ENCODE peak calls at places on chromosome 5, in seven cellular contexts. I, W, A, M, L, J and R are unnamed samples. For H3K36me3, the result is how much of the 10 kb centered on the place peaks cover.

GRCh38 chr5:6516823-6517222 is 68.2 kb downstream of the UBE2QL1 start:
- DNase-seq in W (no peak), M (no peak), L (no peak), A (no peak), J (peak), I (no peak), R (no peak)

GRCh38 chr5:73448451-73449136 is at the start of gene FOXD1:
- DNase-seq in L (no peak), M (peak), W (peak), A (peak), J (peak), I (no peak), R (peak)

GRCh38 chr5:165029471-165029870 is 1524.1 kb downstream of the MAT2B start:
- DNase-seq in M (peak), I (no peak), A (no peak), L (peak), J (no peak), W (peak), R (no peak)

GRCh38 chr5:134249469-134250379 is 23.9 kb upstream of the PPP2CA start:
- DNase-seq in L (no peak), A (no peak), J (peak), I (no peak), W (no peak), M (no peak), R (no peak)

GRCh38 chr5:66595877-66596790 is at the start of gene MAST4:
- DNase-seq in W (peak), J (peak), L (peak), M (peak), I (no peak), A (peak), R (peak)

GRCh38 chr5:175822225-175822624 is 49.2 kb upstream of the CPLX2 start:
- DNase-seq in A (no peak), W (no peak), L (no peak), I (no peak), J (no peak), M (no peak), R (peak)

GRCh38 chr5:57658009-57658408 is 175.4 kb upstream of the ACTBL2 start:
- DNase-seq in M (no peak), A (no peak), L (no peak), I (no peak), W (no peak), J (no peak), R (no peak)

GRCh38 chr5:65382582-65382981 is 99.1 kb downstream of the ADAMTS6 start:
- DNase-seq in W (no peak), M (no peak), I (no peak), J (no peak), A (no peak), L (no peak), R (no peak)

GRCh38 chr5:151234476-151235238 is 10.8 kb upstream of the CCDC69 start:
- DNase-seq in I (no peak), W (no peak), J (no peak), L (no peak), M (peak), A (no peak), R (no peak)

GRCh38 chr5:27328480-27328879 is 290.1 kb upstream of the CDH9 start:
- DNase-seq in A (no peak), W (no peak), I (no peak), J (no peak), M (peak), L (no peak), R (no peak)

GRCh38 chr5:143386725-143387124 is 16.8 kb downstream of the NR3C1 start:
- DNase-seq in M (no peak), W (no peak), I (no peak), A (no peak), L (no peak), J (no peak), R (no peak)

GRCh38 chr5:72427488-72428437 is 79.4 kb downstream of the ZNF366 start:
- DNase-seq in M (no peak), I (no peak), J (no peak), A (no peak), W (no peak), L (no peak), R (no peak)

GRCh38 chr5:105146867-105147266 is 1584.3 kb upstream of the NUDT12 start:
- DNase-seq in W (no peak), L (no peak), M (no peak), A (no peak), J (no peak), I (no peak), R (no peak)

GRCh38 chr5:133425183-133425582 is 187.2 kb downstream of the FSTL4 start:
- DNase-seq in A (no peak), M (no peak), W (no peak), J (no peak), L (peak), I (no peak), R (no peak)

GRCh38 chr5:139482050-139482889 is at the start of gene STING1:
- DNase-seq in I (peak), M (peak), J (peak), A (peak), L (no peak), W (peak), R (peak)

GRCh38 chr5:171795381-171795780 is 9.8 kb downstream of the SMIM23 start:
- DNase-seq in I (no peak), A (no peak), M (no peak), J (no peak), W (no peak), L (no peak), R (no peak)

GRCh38 chr5:85049020-85049419 is 664.3 kb upstream of the EDIL3 start:
- DNase-seq in L (no peak), A (no peak), J (no peak), I (no peak), M (peak), W (no peak), R (peak)

GRCh38 chr5:142754031-142754430 is 16.1 kb upstream of the ARHGAP26 start:
- DNase-seq in W (no peak), J (no peak), L (no peak), M (no peak), I (no peak), A (no peak), R (no peak)

GRCh38 chr5:43603535-43604363 is 769 bp downstream of the NNT start:
- DNase-seq in I (peak), A (peak), M (peak), J (peak), W (peak), L (no peak), R (no peak)

GRCh38 chr5:68406767-68407232 is 191.2 kb downstream of the PIK3R1 start:
- DNase-seq in J (peak), M (no peak), L (no peak), A (no peak), W (peak), I (peak), R (no peak)

GRCh38 chr5:66249920-66250319 is 105.8 kb downstream of the SREK1 start:
- DNase-seq in I (no peak), M (no peak), A (no peak), L (no peak), J (no peak), W (no peak), R (no peak)

GRCh38 chr5:136285501-136285900 is 79.8 kb downstream of the TRPC7 start:
- DNase-seq in W (no peak), A (no peak), J (no peak), L (no peak), I (no peak), M (no peak), R (no peak)

GRCh38 chr5:92180406-92180805 is 797.3 kb upstream of the ARRDC3 start:
- DNase-seq in M (no peak), J (no peak), W (no peak), L (no peak), I (no peak), A (no peak), R (no peak)

GRCh38 chr5:137486707-137487106 is 12.4 kb downstream of the SPOCK1 start:
- DNase-seq in L (no peak), A (no peak), M (no peak), I (no peak), J (no peak), W (no peak), R (no peak)

GRCh38 chr5:150329038-150329437 is 26.3 kb upstream of the ARSI start:
- DNase-seq in J (no peak), I (no peak), A (no peak), M (no peak), L (no peak), W (no peak), R (no peak)

GRCh38 chr5:96577909-96578308 is 84.3 kb upstream of the CAST start:
- DNase-seq in I (no peak), M (no peak), L (no peak), J (no peak), W (no peak), A (no peak), R (no peak)

GRCh38 chr5:96572864-96573512 is 89.2 kb upstream of the CAST start:
- DNase-seq in J (no peak), M (no peak), A (peak), L (no peak), W (no peak), I (no peak), R (no peak)

GRCh38 chr5:96569770-96570169 is 92.4 kb upstream of the CAST start:
- DNase-seq in L (no peak), I (no peak), W (no peak), J (no peak), M (no peak), A (no peak), R (no peak)

GRCh38 chr5:96569332-96569731 is 92.8 kb upstream of the CAST start:
- DNase-seq in W (no peak), J (no peak), M (no peak), L (no peak), I (no peak), A (no peak), R (no peak)

DNA sequence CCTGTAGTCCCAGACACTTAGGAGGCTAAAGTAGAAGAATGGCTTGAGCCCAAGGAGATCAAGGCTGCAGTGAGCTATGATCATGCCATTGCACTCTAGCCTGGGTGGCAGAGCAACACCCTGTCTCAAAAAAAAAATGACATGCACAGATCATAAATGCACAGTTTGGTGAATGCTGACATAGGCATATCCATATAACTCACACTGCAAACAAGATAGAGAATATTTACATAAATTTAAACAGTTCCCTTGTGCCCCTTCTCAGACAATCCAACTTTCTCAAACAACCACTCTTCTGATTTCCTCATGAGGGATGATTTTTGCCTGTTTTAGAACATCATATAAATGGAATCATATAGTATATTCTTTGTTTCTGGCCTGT is 88.7 kb upstream of the CAST start:
- DNase-seq in L (no peak), M (no peak), W (no peak), J (no peak), I (no peak), A (no peak), R (no peak)
- TF ChIP-seq POLR2AphosphoS5 in L (no peak), M (no peak), W (no peak), J (no peak), I (no peak), A (no peak), R (no peak)

DNA sequence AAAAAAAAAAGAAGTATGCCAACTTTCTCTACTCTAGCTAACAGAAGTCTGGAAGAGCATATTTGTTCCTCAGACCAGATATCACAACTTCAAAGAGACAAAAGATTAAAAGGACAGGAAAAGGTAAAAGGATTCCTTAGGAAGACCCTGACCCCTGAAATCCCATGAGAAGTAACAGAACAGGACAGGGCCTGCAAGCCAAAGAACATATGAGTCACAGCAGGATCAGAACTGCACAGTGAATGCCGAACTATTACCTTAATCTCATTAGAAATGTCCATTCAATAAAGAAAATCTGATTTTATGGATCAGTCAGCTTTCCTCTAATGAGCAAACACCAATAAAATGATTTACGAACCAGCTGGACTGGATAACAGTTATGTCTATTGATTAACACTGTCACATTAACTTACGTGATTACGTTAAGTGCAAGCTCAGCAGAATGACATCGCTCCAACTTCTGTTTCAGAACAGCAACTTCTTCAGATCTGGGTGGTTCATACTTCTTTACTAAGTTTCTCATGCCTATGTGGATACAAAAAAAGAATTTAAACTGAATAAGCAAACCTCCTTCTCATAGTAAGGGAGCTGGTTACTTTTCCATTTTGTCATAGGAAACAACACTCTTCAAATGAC is 13.6 kb downstream of the CCNH start:
- DNase-seq in A (no peak), W (no peak), M (no peak), I (no peak), L (no peak), J (no peak), R (no peak)
- H3K36me3 ChIP-seq in A (half or more), W (half or more), M (under half), I (under half), L (under half), J (half or more), R (half or more)

GRCh38 chr5:102561894-102562760 is 63.3 kb upstream of the SLCO6A1 start:
- DNase-seq in M (peak), W (no peak), I (no peak), J (peak), A (no peak), L (peak), R (peak)
- TF ChIP-seq SIN3A in M (no peak), W (no peak), I (no peak), J (no peak), A (no peak), L (no peak), R (no peak)

GRCh38 chr5:179800071-179800695 is 6.4 kb downstream of the LTC4S start:
- DNase-seq in I (no peak), L (no peak), A (no peak), W (no peak), J (no peak), M (no peak), R (no peak)

GRCh38 chr5:179798144-179798770 is 4.5 kb downstream of the LTC4S start:
- DNase-seq in L (no peak), I (no peak), J (no peak), A (no peak), W (no peak), M (no peak), R (no peak)

GRCh38 chr5:179799644-179799973 is 5.8 kb downstream of the LTC4S start:
- DNase-seq in W (no peak), M (no peak), L (no peak), I (no peak), J (no peak), A (no peak), R (no peak)

GRCh38 chr5:179797741-179798140 is 4.0 kb downstream of the LTC4S start:
- DNase-seq in I (no peak), A (no peak), W (no peak), M (no peak), L (no peak), J (no peak), R (no peak)

GRCh38 chr5:179798771-179799643 is 5.2 kb downstream of the LTC4S start:
- DNase-seq in I (no peak), L (no peak), M (no peak), A (no peak), J (no peak), W (no peak), R (no peak)
- TF ChIP-seq POLR2AphosphoS5 in I (no peak), L (no peak), M (no peak), A (no peak), J (no peak), W (no peak), R (no peak)

GRCh38 chr5:173119719-173120118 is 24.6 kb upstream of the BNIP1 start:
- DNase-seq in I (no peak), M (no peak), W (no peak), J (no peak), A (no peak), L (no peak), R (no peak)
- H3K36me3 ChIP-seq in I (under half), M (under half), W (under half), J (under half), A (under half), L (under half), R (under half)